ENCODE peak calls at places on chromosome 21, in seven cellular contexts. One of them, this sample, is unnamed.

GRCh38 chr21:45573452-45574035 is 31.3 kb upstream of the SLC19A1 start:
- DNase-seq in RWPE1: no peak
- DNase-seq in stomach: no peak
- DNase-seq in RPMI7951: no peak
- DNase-seq in GDM1: no peak
- DNase-seq in OCI-LY7: no peak
- DNase-seq in fibroblast of gingiva: peak
- DNase-seq in this sample: peak

GRCh38 chr21:32044205-32044874 is 171.5 kb downstream of the HUNK start:
- DNase-seq in RWPE1: no peak
- DNase-seq in stomach: no peak
- DNase-seq in RPMI7951: no peak
- DNase-seq in GDM1: no peak
- DNase-seq in OCI-LY7: no peak
- DNase-seq in fibroblast of gingiva: no peak
- DNase-seq in this sample: no peak

GRCh38 chr21:16186742-16187141 is 457.0 kb downstream of the USP25 start:
- DNase-seq in RWPE1: no peak
- DNase-seq in stomach: no peak
- DNase-seq in RPMI7951: no peak
- DNase-seq in GDM1: no peak
- DNase-seq in OCI-LY7: no peak
- DNase-seq in fibroblast of gingiva: no peak
- DNase-seq in this sample: no peak

GRCh38 chr21:36723371-36723881 is 24.5 kb downstream of the SIM2 start:
- DNase-seq in RWPE1: no peak
- DNase-seq in stomach: peak
- DNase-seq in RPMI7951: no peak
- DNase-seq in GDM1: no peak
- DNase-seq in OCI-LY7: no peak
- DNase-seq in fibroblast of gingiva: no peak
- DNase-seq in this sample: no peak

GRCh38 chr21:38434913-38435533 is 63.3 kb downstream of the ERG start:
- DNase-seq in RWPE1: peak
- DNase-seq in stomach: no peak
- DNase-seq in RPMI7951: peak
- DNase-seq in GDM1: no peak
- DNase-seq in OCI-LY7: no peak
- DNase-seq in fibroblast of gingiva: no peak
- DNase-seq in this sample: no peak

GRCh38 chr21:15729346-15729673 is 472 bp upstream of the USP25 start:
- DNase-seq in RWPE1: no peak
- DNase-seq in stomach: no peak
- DNase-seq in RPMI7951: no peak
- DNase-seq in GDM1: no peak
- DNase-seq in OCI-LY7: no peak
- DNase-seq in fibroblast of gingiva: no peak
- DNase-seq in this sample: no peak

GRCh38 chr21:45802956-45803612 is 159.6 kb downstream of the PCBP3 start:
- DNase-seq in RWPE1: no peak
- DNase-seq in stomach: no peak
- DNase-seq in RPMI7951: no peak
- DNase-seq in GDM1: no peak
- DNase-seq in OCI-LY7: no peak
- DNase-seq in fibroblast of gingiva: no peak
- DNase-seq in this sample: peak

GRCh38 chr21:38496224-38496623 is 2.1 kb downstream of the ERG start:
- DNase-seq in RWPE1: no peak
- DNase-seq in stomach: no peak
- DNase-seq in RPMI7951: no peak
- DNase-seq in GDM1: no peak
- DNase-seq in OCI-LY7: no peak
- DNase-seq in fibroblast of gingiva: no peak
- DNase-seq in this sample: no peak

GRCh38 chr21:45207839-45208626 is 79.7 kb downstream of the POFUT2 start:
- DNase-seq in RWPE1: no peak
- DNase-seq in stomach: no peak
- DNase-seq in RPMI7951: no peak
- DNase-seq in GDM1: no peak
- DNase-seq in OCI-LY7: no peak
- DNase-seq in fibroblast of gingiva: no peak
- DNase-seq in this sample: no peak

GRCh38 chr21:44765231-44766013 is 36.2 kb downstream of the UBE2G2 start:
- DNase-seq in RWPE1: peak
- DNase-seq in stomach: no peak
- DNase-seq in RPMI7951: no peak
- DNase-seq in GDM1: no peak
- DNase-seq in OCI-LY7: no peak
- DNase-seq in fibroblast of gingiva: no peak
- DNase-seq in this sample: no peak

GRCh38 chr21:23725576-23725975 is 1881.7 kb downstream of the MRPL39 start:
- DNase-seq in RWPE1: no peak
- DNase-seq in stomach: no peak
- DNase-seq in RPMI7951: no peak
- DNase-seq in GDM1: no peak
- DNase-seq in OCI-LY7: no peak
- DNase-seq in fibroblast of gingiva: no peak
- DNase-seq in this sample: no peak

GRCh38 chr21:33572350-33572749 is 16.1 kb downstream of the DONSON start:
- DNase-seq in RWPE1: no peak
- DNase-seq in stomach: no peak
- DNase-seq in RPMI7951: no peak
- DNase-seq in GDM1: no peak
- DNase-seq in OCI-LY7: no peak
- DNase-seq in fibroblast of gingiva: no peak
- DNase-seq in this sample: no peak

GRCh38 chr21:36964832-36965719 is 1.4 kb downstream of the HLCS start:
- DNase-seq in RWPE1: no peak
- DNase-seq in stomach: no peak
- DNase-seq in RPMI7951: no peak
- DNase-seq in GDM1: no peak
- DNase-seq in OCI-LY7: peak
- DNase-seq in fibroblast of gingiva: no peak
- DNase-seq in this sample: no peak

GRCh38 chr21:30990514-30991304 is 47.6 kb downstream of the KRTAP19-8 start:
- DNase-seq in RWPE1: no peak
- DNase-seq in stomach: no peak
- DNase-seq in RPMI7951: no peak
- DNase-seq in GDM1: no peak
- DNase-seq in OCI-LY7: no peak
- DNase-seq in fibroblast of gingiva: no peak
- DNase-seq in this sample: no peak